ENCODE peak calls at places on chromosomes 7 and 10, in nine cellular contexts. One of them, this sample, is unnamed.

GRCh38 chr10:120262857-120263547 is 194.0 kb upstream of the PLPP4 start:
- DNase-seq in tibial artery: no peak
- DNase-seq in fibroblast of pulmonary artery: no peak
- DNase-seq in cardiac muscle cell: no peak
- DNase-seq in heart left ventricle: no peak
- DNase-seq in effector memory CD4-positive, alpha-beta T cell: no peak
- DNase-seq in left ventricle myocardium inferior: no peak
- DNase-seq in aorta: no peak
- DNase-seq in right lobe of liver: no peak
- DNase-seq in this sample: no peak

GRCh38 chr7:90825779-90826178 is 229.7 kb downstream of the CDK14 start:
- DNase-seq in tibial artery: no peak
- DNase-seq in fibroblast of pulmonary artery: peak
- DNase-seq in cardiac muscle cell: no peak
- DNase-seq in heart left ventricle: no peak
- DNase-seq in effector memory CD4-positive, alpha-beta T cell: no peak
- DNase-seq in left ventricle myocardium inferior: no peak
- DNase-seq in aorta: no peak
- DNase-seq in right lobe of liver: no peak
- DNase-seq in this sample: no peak

GRCh38 chr10:1040133-1040532 is 8.8 kb downstream of the IDI1 start:
- DNase-seq in tibial artery: no peak
- DNase-seq in fibroblast of pulmonary artery: no peak
- DNase-seq in cardiac muscle cell: no peak
- DNase-seq in heart left ventricle: no peak
- DNase-seq in effector memory CD4-positive, alpha-beta T cell: no peak
- DNase-seq in left ventricle myocardium inferior: no peak
- DNase-seq in aorta: no peak
- DNase-seq in right lobe of liver: no peak
- DNase-seq in this sample: no peak

GRCh38 chr10:89235073-89235798 is 16.3 kb downstream of the LIPA start:
- DNase-seq in tibial artery: peak
- DNase-seq in fibroblast of pulmonary artery: no peak
- DNase-seq in cardiac muscle cell: peak
- DNase-seq in heart left ventricle: peak
- DNase-seq in effector memory CD4-positive, alpha-beta T cell: no peak
- DNase-seq in left ventricle myocardium inferior: peak
- DNase-seq in aorta: peak
- DNase-seq in right lobe of liver: peak
- DNase-seq in this sample: no peak

GRCh38 chr10:112160834-112161233 is 22.7 kb downstream of the GPAM start:
- DNase-seq in tibial artery: no peak
- DNase-seq in fibroblast of pulmonary artery: no peak
- DNase-seq in cardiac muscle cell: no peak
- DNase-seq in heart left ventricle: no peak
- DNase-seq in effector memory CD4-positive, alpha-beta T cell: no peak
- DNase-seq in left ventricle myocardium inferior: no peak
- DNase-seq in aorta: no peak
- DNase-seq in right lobe of liver: no peak
- DNase-seq in this sample: no peak

GRCh38 chr10:13046861-13047528 is 45.5 kb upstream of the CCDC3 start:
- DNase-seq in tibial artery: no peak
- DNase-seq in fibroblast of pulmonary artery: no peak
- DNase-seq in cardiac muscle cell: no peak
- DNase-seq in heart left ventricle: no peak
- DNase-seq in effector memory CD4-positive, alpha-beta T cell: no peak
- DNase-seq in left ventricle myocardium inferior: no peak
- DNase-seq in aorta: no peak
- DNase-seq in right lobe of liver: no peak
- DNase-seq in this sample: no peak

GRCh38 chr10:62433181-62433692 is 59.1 kb downstream of the ZNF365 start:
- DNase-seq in tibial artery: peak
- DNase-seq in fibroblast of pulmonary artery: peak
- DNase-seq in cardiac muscle cell: no peak
- DNase-seq in heart left ventricle: peak
- DNase-seq in effector memory CD4-positive, alpha-beta T cell: no peak
- DNase-seq in left ventricle myocardium inferior: peak
- DNase-seq in aorta: peak
- DNase-seq in right lobe of liver: peak
- DNase-seq in this sample: peak

GRCh38 chr10:34454590-34455289 is 360.4 kb downstream of the PARD3 start:
- DNase-seq in tibial artery: no peak
- DNase-seq in fibroblast of pulmonary artery: peak
- DNase-seq in cardiac muscle cell: no peak
- DNase-seq in heart left ventricle: no peak
- DNase-seq in effector memory CD4-positive, alpha-beta T cell: no peak
- DNase-seq in left ventricle myocardium inferior: no peak
- DNase-seq in aorta: no peak
- DNase-seq in right lobe of liver: no peak
- DNase-seq in this sample: no peak

DNA sequence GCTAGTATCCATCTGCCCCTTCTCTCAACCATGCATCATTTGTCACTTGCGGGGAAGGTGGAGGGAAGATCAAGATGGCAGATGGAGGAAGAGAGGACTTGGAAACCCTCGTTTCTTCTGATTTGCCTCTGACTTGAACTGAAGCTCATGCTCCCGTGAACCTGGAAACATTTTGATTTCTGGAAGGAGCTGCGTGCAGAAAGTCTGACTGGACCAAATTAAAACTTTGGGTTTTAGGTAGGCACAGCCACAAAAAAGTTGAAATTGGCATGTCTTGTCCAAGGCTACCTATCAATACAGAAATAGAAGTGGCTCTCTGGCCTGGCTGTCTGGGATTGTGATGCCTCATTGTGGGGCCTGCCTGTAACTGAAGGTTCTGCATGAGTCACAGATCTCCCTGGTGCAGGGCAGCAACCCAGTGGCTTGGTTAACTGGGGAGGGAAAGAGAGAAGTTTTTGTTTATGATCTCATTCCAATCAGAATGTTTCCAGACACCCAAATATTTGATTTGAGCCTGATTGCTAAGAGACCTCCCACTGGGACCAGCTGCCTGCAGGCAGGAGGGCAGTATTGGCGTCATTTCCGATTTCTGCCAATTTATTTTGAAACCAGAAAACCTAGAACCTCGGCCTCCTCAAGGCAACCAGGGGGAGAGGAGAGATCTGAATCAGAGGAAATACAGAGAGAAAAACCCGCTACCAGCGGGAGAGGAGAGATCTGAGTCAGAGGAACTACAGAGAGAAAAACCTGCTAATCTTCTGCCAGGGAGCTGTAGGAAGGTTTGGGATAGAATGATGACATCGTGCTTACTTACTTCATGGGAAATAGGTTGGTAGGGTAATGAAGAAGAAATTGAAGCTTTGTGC is 363.6 kb downstream of the ANKRD30A start:
- DNase-seq in tibial artery: no peak
- DNase-seq in fibroblast of pulmonary artery: no peak
- DNase-seq in cardiac muscle cell: no peak
- DNase-seq in heart left ventricle: no peak
- DNase-seq in effector memory CD4-positive, alpha-beta T cell: no peak
- DNase-seq in left ventricle myocardium inferior: no peak
- DNase-seq in aorta: no peak
- DNase-seq in right lobe of liver: no peak
- DNase-seq in this sample: no peak
- H3K4me3 ChIP-seq in tibial artery: no peak
- H3K4me3 ChIP-seq in fibroblast of pulmonary artery: no peak
- H3K4me3 ChIP-seq in cardiac muscle cell: no peak
- H3K4me3 ChIP-seq in heart left ventricle: no peak
- H3K4me3 ChIP-seq in effector memory CD4-positive, alpha-beta T cell: no peak
- H3K4me3 ChIP-seq in left ventricle myocardium inferior: no peak
- H3K4me3 ChIP-seq in aorta: no peak
- H3K4me3 ChIP-seq in right lobe of liver: no peak
- H3K4me3 ChIP-seq in this sample: no peak

DNA sequence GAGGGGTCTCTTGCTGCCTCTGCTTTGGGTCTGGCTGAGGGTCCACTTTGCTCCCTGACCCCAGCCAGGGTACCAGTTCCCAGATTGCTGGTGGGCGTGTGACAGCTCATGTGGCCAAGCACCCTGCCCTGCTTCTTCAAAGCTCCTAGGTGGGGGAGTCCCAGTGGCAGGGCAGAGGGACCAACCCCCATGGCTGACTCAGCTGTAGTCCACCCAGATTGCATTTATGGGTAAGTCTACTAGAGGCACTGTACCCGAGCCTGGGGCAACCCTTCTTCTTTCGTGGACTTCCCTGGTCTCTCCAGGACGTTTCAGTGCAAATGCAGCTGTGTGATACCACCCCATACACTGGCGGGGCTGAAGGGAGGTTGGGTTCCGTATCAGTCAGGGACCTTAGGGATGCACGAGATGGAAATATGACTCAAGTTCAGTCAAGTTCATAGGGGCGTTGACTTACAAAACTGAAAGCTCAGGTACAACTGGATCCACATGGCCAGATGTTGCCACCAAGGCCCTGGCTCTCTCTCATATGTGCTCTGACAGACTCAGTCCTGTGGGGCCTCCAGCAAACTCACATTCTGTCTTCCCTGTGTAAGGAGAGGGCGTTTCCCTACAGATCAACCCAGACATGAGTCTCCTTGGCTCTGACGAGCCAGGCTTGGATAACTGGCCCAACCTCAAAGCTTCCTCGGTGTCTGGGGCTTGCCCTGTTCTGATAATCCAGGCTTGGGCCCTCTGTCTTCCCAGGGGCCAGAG is 13.6 kb downstream of the PTPRE start:
- DNase-seq in tibial artery: no peak
- DNase-seq in fibroblast of pulmonary artery: no peak
- DNase-seq in cardiac muscle cell: no peak
- DNase-seq in heart left ventricle: peak
- DNase-seq in effector memory CD4-positive, alpha-beta T cell: no peak
- DNase-seq in left ventricle myocardium inferior: no peak
- DNase-seq in aorta: no peak
- DNase-seq in right lobe of liver: no peak
- DNase-seq in this sample: no peak
- H3K4me3 ChIP-seq in tibial artery: no peak
- H3K4me3 ChIP-seq in fibroblast of pulmonary artery: no peak
- H3K4me3 ChIP-seq in cardiac muscle cell: no peak
- H3K4me3 ChIP-seq in heart left ventricle: no peak
- H3K4me3 ChIP-seq in effector memory CD4-positive, alpha-beta T cell: no peak
- H3K4me3 ChIP-seq in left ventricle myocardium inferior: no peak
- H3K4me3 ChIP-seq in aorta: no peak
- H3K4me3 ChIP-seq in right lobe of liver: no peak
- H3K4me3 ChIP-seq in this sample: no peak

GRCh38 chr10:103582331-103583123 is 89.0 kb downstream of the NEURL1 start:
- DNase-seq in tibial artery: no peak
- DNase-seq in fibroblast of pulmonary artery: no peak
- DNase-seq in cardiac muscle cell: no peak
- DNase-seq in heart left ventricle: no peak
- DNase-seq in effector memory CD4-positive, alpha-beta T cell: no peak
- DNase-seq in left ventricle myocardium inferior: no peak
- DNase-seq in aorta: no peak
- DNase-seq in right lobe of liver: no peak
- DNase-seq in this sample: no peak

GRCh38 chr10:103584216-103585010 is 90.9 kb downstream of the NEURL1 start:
- DNase-seq in tibial artery: no peak
- DNase-seq in fibroblast of pulmonary artery: no peak
- DNase-seq in cardiac muscle cell: no peak
- DNase-seq in heart left ventricle: peak
- DNase-seq in effector memory CD4-positive, alpha-beta T cell: peak
- DNase-seq in left ventricle myocardium inferior: no peak
- DNase-seq in aorta: no peak
- DNase-seq in right lobe of liver: peak
- DNase-seq in this sample: no peak

GRCh38 chr10:103581499-103581898 is 88.0 kb downstream of the NEURL1 start:
- DNase-seq in tibial artery: no peak
- DNase-seq in fibroblast of pulmonary artery: no peak
- DNase-seq in cardiac muscle cell: no peak
- DNase-seq in heart left ventricle: no peak
- DNase-seq in effector memory CD4-positive, alpha-beta T cell: no peak
- DNase-seq in left ventricle myocardium inferior: no peak
- DNase-seq in aorta: no peak
- DNase-seq in right lobe of liver: no peak
- DNase-seq in this sample: no peak

GRCh38 chr10:103585011-103585405 is 91.5 kb downstream of the NEURL1 start:
- DNase-seq in tibial artery: no peak
- DNase-seq in fibroblast of pulmonary artery: no peak
- DNase-seq in cardiac muscle cell: no peak
- DNase-seq in heart left ventricle: no peak
- DNase-seq in effector memory CD4-positive, alpha-beta T cell: no peak
- DNase-seq in left ventricle myocardium inferior: no peak
- DNase-seq in aorta: no peak
- DNase-seq in right lobe of liver: no peak
- DNase-seq in this sample: no peak

DNA sequence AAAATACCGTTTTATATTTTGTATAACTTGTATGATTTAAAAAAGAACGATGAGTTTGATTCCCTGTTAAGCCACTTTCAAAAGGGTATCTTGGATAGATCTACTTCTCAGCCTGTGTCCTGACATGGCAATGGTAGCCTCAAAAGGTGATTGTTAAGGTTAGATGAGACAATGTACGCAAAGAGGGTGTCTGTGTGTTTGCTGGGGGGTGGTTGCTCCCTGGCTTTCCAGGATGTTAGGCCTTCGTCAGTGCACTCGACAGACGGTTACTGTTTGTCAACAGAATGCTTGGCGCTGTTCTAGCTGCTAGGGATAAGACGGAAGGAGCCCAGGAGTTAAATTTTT is 90.3 kb downstream of the NEURL1 start:
- DNase-seq in tibial artery: no peak
- DNase-seq in fibroblast of pulmonary artery: no peak
- DNase-seq in cardiac muscle cell: no peak
- DNase-seq in heart left ventricle: no peak
- DNase-seq in effector memory CD4-positive, alpha-beta T cell: no peak
- DNase-seq in left ventricle myocardium inferior: no peak
- DNase-seq in aorta: no peak
- DNase-seq in right lobe of liver: no peak
- DNase-seq in this sample: no peak
- H3K4me3 ChIP-seq in tibial artery: no peak
- H3K4me3 ChIP-seq in fibroblast of pulmonary artery: no peak
- H3K4me3 ChIP-seq in cardiac muscle cell: no peak
- H3K4me3 ChIP-seq in heart left ventricle: no peak
- H3K4me3 ChIP-seq in effector memory CD4-positive, alpha-beta T cell: peak
- H3K4me3 ChIP-seq in left ventricle myocardium inferior: peak
- H3K4me3 ChIP-seq in aorta: no peak
- H3K4me3 ChIP-seq in right lobe of liver: no peak
- H3K4me3 ChIP-seq in this sample: no peak

DNA sequence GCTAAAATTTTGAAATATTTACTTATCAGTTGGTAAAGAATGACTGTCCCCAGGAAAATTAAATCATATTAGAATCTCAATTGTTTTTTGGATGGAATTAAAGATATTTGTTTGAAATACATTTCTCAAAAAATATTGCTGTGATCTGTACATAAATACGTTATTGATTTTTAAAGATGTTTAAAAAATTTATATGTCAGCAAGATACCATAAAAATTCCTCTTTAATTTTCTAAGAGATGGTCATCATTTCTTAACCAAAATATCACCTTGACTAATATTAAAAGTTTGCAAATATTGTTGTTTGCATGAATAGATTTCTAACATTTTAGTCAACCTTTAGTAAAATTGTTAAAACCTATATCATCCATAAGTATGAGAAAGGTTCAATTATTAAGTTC is 147.4 kb upstream of the WNT16 start:
- DNase-seq in tibial artery: no peak
- DNase-seq in fibroblast of pulmonary artery: no peak
- DNase-seq in cardiac muscle cell: no peak
- DNase-seq in heart left ventricle: no peak
- DNase-seq in effector memory CD4-positive, alpha-beta T cell: no peak
- DNase-seq in left ventricle myocardium inferior: no peak
- DNase-seq in aorta: no peak
- DNase-seq in right lobe of liver: no peak
- DNase-seq in this sample: no peak
- H3K4me3 ChIP-seq in tibial artery: no peak
- H3K4me3 ChIP-seq in fibroblast of pulmonary artery: no peak
- H3K4me3 ChIP-seq in cardiac muscle cell: no peak
- H3K4me3 ChIP-seq in heart left ventricle: no peak
- H3K4me3 ChIP-seq in effector memory CD4-positive, alpha-beta T cell: no peak
- H3K4me3 ChIP-seq in left ventricle myocardium inferior: no peak
- H3K4me3 ChIP-seq in aorta: no peak
- H3K4me3 ChIP-seq in right lobe of liver: no peak
- H3K4me3 ChIP-seq in this sample: no peak

GRCh38 chr7:55553087-55553345 is 19.3 kb downstream of the VOPP1 start:
- DNase-seq in tibial artery: no peak
- DNase-seq in fibroblast of pulmonary artery: no peak
- DNase-seq in cardiac muscle cell: no peak
- DNase-seq in heart left ventricle: no peak
- DNase-seq in effector memory CD4-positive, alpha-beta T cell: no peak
- DNase-seq in left ventricle myocardium inferior: no peak
- DNase-seq in aorta: no peak
- DNase-seq in right lobe of liver: no peak
- DNase-seq in this sample: no peak
- H3K4me3 ChIP-seq in tibial artery: no peak
- H3K4me3 ChIP-seq in fibroblast of pulmonary artery: no peak
- H3K4me3 ChIP-seq in cardiac muscle cell: no peak
- H3K4me3 ChIP-seq in heart left ventricle: no peak
- H3K4me3 ChIP-seq in effector memory CD4-positive, alpha-beta T cell: no peak
- H3K4me3 ChIP-seq in left ventricle myocardium inferior: peak
- H3K4me3 ChIP-seq in aorta: no peak
- H3K4me3 ChIP-seq in right lobe of liver: no peak
- H3K4me3 ChIP-seq in this sample: no peak